ENCODE peak calls at places on chromosomes 13 and 19, in ten cellular contexts. T is uterus, D is spleen, W is Calu3, K is tibial artery, Y is progenitor cell of endocrine pancreas, E is colonic mucosa, O is AG09309, G is choroid plexus epithelial cell, Z is cardiac muscle cell. N is an unnamed sample.

GRCh38 chr13:96089749-96090239 is at the start of gene HS6ST3:
- DNase-seq in T (peak), W (no peak), E (no peak), O (no peak), Y (peak), Z (peak), K (no peak), G (peak), D (no peak), N (no peak)

GRCh38 chr13:110245421-110245899 is 61.5 kb downstream of the COL4A1 start:
- DNase-seq in D (no peak), E (peak), K (no peak), Y (no peak), T (peak), Z (peak), O (no peak), G (no peak), W (no peak), N (peak)

GRCh38 chr13:37074703-37075102 is 15.2 kb upstream of the SUPT20H start:
- DNase-seq in D (no peak), W (no peak), O (no peak), G (peak), Z (peak), Y (no peak), K (no peak), T (no peak), E (no peak), N (no peak)

GRCh38 chr19:2164020-2164988 is 571 bp downstream of the DOT1L start:
- DNase-seq in O (no peak), D (peak), Z (no peak), W (peak), K (no peak), G (no peak), T (peak), Y (peak), E (peak), N (no peak)

GRCh38 chr19:52369463-52370340 is at the start of gene ZNF880:
- DNase-seq in Z (peak), K (peak), O (peak), Y (no peak), D (peak), G (peak), W (no peak), E (peak), T (peak), N (peak)

GRCh38 chr19:19372656-19373416 is 32.6 kb upstream of the GATAD2A start:
- DNase-seq in D (peak), E (peak), O (no peak), Z (peak), G (peak), W (peak), T (no peak), Y (no peak), K (peak), N (no peak)

GRCh38 chr19:29831041-29831548 is 19.3 kb downstream of the CCNE1 start:
- DNase-seq in K (no peak), O (no peak), Y (no peak), Z (no peak), G (no peak), E (no peak), T (no peak), D (no peak), W (peak), N (no peak)

GRCh38 chr19:42313096-42313839 is at the start of gene TMEM145:
- DNase-seq in E (no peak), G (peak), T (no peak), Y (peak), Z (peak), K (no peak), W (peak), O (no peak), D (no peak), N (no peak)

GRCh38 chr19:4970558-4971423 is 1.9 kb downstream of the KDM4B start:
- DNase-seq in T (no peak), D (peak), O (no peak), Y (no peak), Z (peak), W (no peak), G (peak), K (no peak), E (peak), N (no peak)

GRCh38 chr13:103883152-103883551 is 816.9 kb upstream of the SLC10A2 start:
- DNase-seq in W (peak), T (peak), D (peak), K (peak), Y (peak), O (peak), G (peak), Z (peak), E (peak), N (peak)

GRCh38 chr19:4803736-4804695 is 12.5 kb downstream of the FEM1A start:
- DNase-seq in W (peak), O (no peak), T (peak), K (no peak), D (peak), G (peak), Z (peak), Y (peak), E (peak), N (no peak)

GRCh38 chr13:102504002-102504401 is 92.8 kb upstream of the TPP2 start:
- DNase-seq in Y (no peak), G (no peak), T (no peak), K (no peak), D (no peak), W (no peak), O (no peak), Z (no peak), E (no peak), N (no peak)

GRCh38 chr13:29459818-29460335 is 135.6 kb downstream of the SLC7A1 start:
- DNase-seq in E (no peak), Z (no peak), K (no peak), Y (no peak), T (no peak), D (no peak), G (no peak), O (no peak), W (no peak), N (no peak)

GRCh38 chr19:48780684-48781391 is 25.5 kb downstream of the FGF21 start:
- DNase-seq in G (peak), Y (no peak), K (no peak), O (no peak), E (no peak), W (peak), Z (peak), T (peak), D (no peak), N (no peak)

GRCh38 chr13:90868321-90868920 is 479.1 kb upstream of the MIR17HG start:
- DNase-seq in W (peak), D (no peak), G (peak), E (peak), K (no peak), Y (no peak), T (no peak), O (no peak), Z (peak), N (no peak)

GRCh38 chr13:31054632-31055031 is 107.1 kb downstream of the HSPH1 start:
- DNase-seq in G (no peak), Z (no peak), W (no peak), Y (no peak), D (no peak), T (no peak), E (no peak), O (no peak), K (no peak), N (no peak)

GRCh38 chr13:61575941-61576340 is 160.3 kb upstream of the PCDH20 start:
- DNase-seq in E (no peak), D (no peak), G (no peak), Y (no peak), Z (no peak), T (no peak), K (no peak), O (no peak), W (no peak), N (no peak)

GRCh38 chr13:99548448-99548847 is 47.2 kb downstream of the TM9SF2 start:
- DNase-seq in E (no peak), W (no peak), D (no peak), Z (no peak), Y (no peak), G (no peak), K (no peak), T (no peak), O (no peak), N (no peak)

GRCh38 chr19:11265785-11266236 is 3.5 kb upstream of the DOCK6 start:
- DNase-seq in K (no peak), G (no peak), W (peak), D (no peak), T (no peak), Y (no peak), E (peak), O (no peak), Z (no peak), N (no peak)

GRCh38 chr19:33292595-33293254 is 9.6 kb downstream of the CEBPA start:
- DNase-seq in W (no peak), K (no peak), O (no peak), D (peak), T (no peak), G (no peak), Y (no peak), E (peak), Z (peak), N (no peak)

GRCh38 chr19:37987356-37988332 is 80.6 kb downstream of the SIPA1L3 start:
- DNase-seq in W (no peak), K (no peak), O (no peak), D (peak), Y (no peak), G (no peak), Z (no peak), T (no peak), E (peak), N (no peak)

GRCh38 chr13:32997399-32997798 is 18.8 kb upstream of the KL start:
- DNase-seq in G (no peak), T (no peak), D (no peak), Z (no peak), W (no peak), K (no peak), O (no peak), E (no peak), Y (no peak), N (no peak)

GRCh38 chr19:38057954-38058690 is 151.1 kb downstream of the SIPA1L3 start:
- DNase-seq in E (peak), Y (peak), O (no peak), D (no peak), G (no peak), T (no peak), W (peak), K (no peak), Z (no peak), N (no peak)

GRCh38 chr13:77599351-77599750 is 63.8 kb downstream of the SCEL start:
- DNase-seq in E (no peak), D (no peak), O (no peak), Z (no peak), T (no peak), W (no peak), G (no peak), Y (no peak), K (no peak), N (no peak)

GRCh38 chr13:76116931-76117330 is 480.8 kb downstream of the LMO7 start:
- DNase-seq in K (no peak), T (no peak), E (no peak), Z (no peak), W (no peak), D (no peak), Y (no peak), O (no peak), G (no peak), N (no peak)

GRCh38 chr19:4345656-4346383 is 2.5 kb downstream of the MPND start:
- DNase-seq in T (no peak), Y (no peak), G (no peak), K (no peak), W (no peak), D (peak), O (no peak), Z (no peak), E (no peak), N (no peak)

GRCh38 chr19:4581381-4582111 is 22.1 kb upstream of the SEMA6B start:
- DNase-seq in D (no peak), T (no peak), Y (no peak), W (no peak), G (no peak), K (no peak), O (no peak), E (no peak), Z (peak), N (no peak)

DNA sequence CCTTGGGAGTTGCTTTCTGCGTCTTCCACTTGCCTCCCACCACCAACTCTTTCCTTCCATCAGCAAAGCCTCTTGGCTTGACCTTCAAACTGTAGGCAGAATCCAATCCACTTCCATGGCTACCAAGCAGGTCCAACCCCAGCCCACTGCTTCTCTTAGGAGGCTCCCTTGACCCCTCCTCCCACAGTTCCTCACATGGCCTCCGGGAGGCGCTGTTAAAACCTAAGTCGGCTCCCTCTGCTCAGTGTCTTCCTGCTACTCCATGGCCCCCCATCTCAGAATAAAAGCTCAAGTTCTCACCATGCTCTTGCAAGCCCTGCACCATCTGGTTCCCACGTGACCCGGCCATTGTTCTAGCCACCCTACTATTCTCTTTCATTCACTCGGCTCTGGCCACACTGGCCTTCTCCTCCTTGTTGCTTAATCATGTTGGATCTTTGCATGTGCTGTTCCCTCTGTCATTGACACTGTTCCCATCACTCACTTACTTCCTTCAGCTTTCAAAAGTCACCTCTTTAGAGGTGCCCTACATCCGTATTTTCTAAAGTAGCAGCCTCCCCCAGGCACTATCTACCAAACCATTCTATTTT is 7.5 kb downstream of the IZUMO2 start:
- DNase-seq in W (no peak), Z (no peak), D (no peak), K (no peak), O (no peak), T (no peak), G (no peak), Y (no peak), E (no peak), N (no peak)
- TF ChIP-seq CTCF in W (peak), Z (no peak), D (no peak), K (no peak), O (no peak), T (no peak), G (no peak), Y (peak), E (no peak), N (no peak)

DNA sequence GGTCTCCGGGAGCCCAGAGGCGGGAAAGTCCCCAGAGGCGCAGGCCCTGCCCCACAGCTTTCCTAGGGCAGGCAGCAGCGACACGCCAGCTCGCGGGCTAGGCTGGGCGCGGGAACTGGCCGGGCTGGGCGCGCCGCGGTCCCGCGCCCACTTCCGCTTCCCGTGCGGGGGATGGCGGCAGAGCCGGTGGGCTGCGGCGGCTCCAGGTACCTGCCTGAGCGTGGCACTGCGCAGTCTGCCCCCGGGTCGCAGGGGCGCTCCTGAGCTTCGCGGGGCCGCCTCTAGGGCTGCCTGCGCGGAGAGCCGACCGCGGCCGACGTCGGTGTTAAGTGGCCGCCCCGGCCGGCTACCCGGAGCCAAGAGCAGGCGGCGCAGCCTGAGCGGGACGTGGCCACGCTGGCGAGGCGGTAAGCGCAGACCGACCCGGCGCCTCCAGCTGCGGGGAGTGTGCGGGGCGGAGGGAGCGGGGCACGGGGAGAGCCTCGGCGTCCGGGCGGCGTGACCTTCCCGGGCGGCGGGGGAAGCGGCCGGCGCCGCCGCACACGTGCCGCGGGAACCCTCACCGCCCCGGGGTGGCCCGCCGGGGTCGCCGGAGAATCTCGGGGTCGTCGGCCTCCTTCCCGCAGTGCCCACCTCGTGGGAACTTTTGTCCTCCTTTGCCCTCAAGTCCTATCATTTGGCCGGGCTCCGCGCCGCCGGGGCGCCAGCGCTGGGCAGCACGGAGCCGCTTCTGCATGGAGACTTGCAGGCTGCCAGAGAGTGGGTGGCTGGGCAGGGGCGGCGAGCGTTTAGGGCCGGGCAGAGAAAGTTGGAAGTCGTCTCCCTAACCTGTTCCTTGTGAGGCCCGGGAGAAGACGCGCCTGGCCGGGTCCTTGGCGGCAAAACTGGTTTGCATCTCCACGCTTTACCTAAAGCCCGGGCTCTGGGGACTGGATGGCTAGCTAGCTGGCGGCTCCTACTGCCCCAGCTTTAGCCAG is 31.4 kb upstream of the MPHOSPH8 start:
- DNase-seq in O (no peak), D (peak), E (peak), Y (peak), T (no peak), W (peak), G (peak), Z (peak), K (no peak), N (no peak)
- TF ChIP-seq CTCF in O (no peak), D (no peak), E (no peak), Y (peak), T (no peak), W (no peak), G (no peak), Z (no peak), K (no peak), N (no peak)

GRCh38 chr19:8005534-8006256 is at the start of gene ELAVL1:
- DNase-seq in O (peak), Y (peak), E (peak), W (peak), D (peak), G (peak), T (peak), Z (peak), K (peak), N (peak)
- TF ChIP-seq CTCF in O (no peak), Y (peak), E (no peak), W (no peak), D (no peak), G (no peak), T (no peak), Z (no peak), K (no peak), N (no peak)

GRCh38 chr13:28137556-28137955 is 789 bp upstream of the PAN3 start:
- DNase-seq in W (no peak), D (no peak), Z (peak), O (no peak), T (no peak), K (no peak), Y (no peak), E (peak), G (no peak), N (no peak)

GRCh38 chr13:28138756-28139470 is 568 bp downstream of the PAN3 start:
- DNase-seq in O (peak), K (peak), G (peak), W (peak), T (peak), Y (peak), D (peak), Z (peak), E (peak), N (peak)

GRCh38 chr13:28136916-28137315 is 1.4 kb upstream of the PAN3 start:
- DNase-seq in Z (no peak), W (no peak), D (no peak), Y (no peak), O (no peak), G (no peak), E (no peak), T (no peak), K (no peak), N (no peak)

GRCh38 chr13:28140433-28141125 is 2.2 kb downstream of the PAN3 start:
- DNase-seq in E (no peak), D (no peak), W (no peak), T (no peak), K (no peak), Y (no peak), G (no peak), O (no peak), Z (no peak), N (no peak)

DNA sequence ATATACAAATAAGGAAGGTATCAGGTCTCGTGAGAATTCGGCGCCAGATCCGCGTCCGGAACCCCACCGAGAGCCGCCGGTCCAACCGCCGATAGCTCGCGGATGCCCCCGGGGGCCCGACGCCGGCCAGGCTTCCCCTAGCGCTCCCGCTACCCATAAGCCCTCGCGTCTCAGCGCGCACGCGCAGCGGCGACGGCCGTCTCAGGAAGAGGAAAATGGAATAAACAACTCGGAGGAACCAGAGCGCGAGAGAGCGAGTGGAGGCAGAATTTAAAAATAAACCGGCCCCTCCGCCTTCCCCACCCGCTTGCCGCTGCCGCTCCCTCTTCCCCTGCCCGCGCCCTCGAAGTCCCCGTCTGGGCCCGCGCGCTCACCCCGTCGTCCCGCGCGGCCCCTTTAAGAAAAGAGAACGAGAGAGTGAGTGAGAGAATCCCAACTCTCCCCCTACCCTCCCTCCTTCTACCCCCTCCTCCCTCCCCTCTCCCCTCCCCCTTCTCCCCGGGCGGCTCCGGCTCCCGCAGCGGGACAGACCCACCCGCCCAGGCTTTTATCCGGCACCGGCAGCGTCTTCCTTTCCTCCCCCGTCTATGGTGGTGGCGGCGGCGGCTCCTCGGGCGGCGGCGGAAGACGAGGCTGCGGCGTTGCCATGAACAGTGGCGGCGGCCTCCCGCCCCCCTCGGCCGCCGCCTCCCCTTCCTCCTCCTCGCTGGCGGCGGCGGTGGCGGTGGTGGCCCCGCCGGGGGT is at the start of gene PAN3:
- DNase-seq in Y (peak), G (peak), K (peak), E (peak), W (peak), Z (peak), D (peak), O (peak), T (peak), N (peak)
- TF ChIP-seq CTCF in Y (peak), G (no peak), K (no peak), E (no peak), W (no peak), Z (peak), D (no peak), O (no peak), T (no peak), N (peak)

DNA sequence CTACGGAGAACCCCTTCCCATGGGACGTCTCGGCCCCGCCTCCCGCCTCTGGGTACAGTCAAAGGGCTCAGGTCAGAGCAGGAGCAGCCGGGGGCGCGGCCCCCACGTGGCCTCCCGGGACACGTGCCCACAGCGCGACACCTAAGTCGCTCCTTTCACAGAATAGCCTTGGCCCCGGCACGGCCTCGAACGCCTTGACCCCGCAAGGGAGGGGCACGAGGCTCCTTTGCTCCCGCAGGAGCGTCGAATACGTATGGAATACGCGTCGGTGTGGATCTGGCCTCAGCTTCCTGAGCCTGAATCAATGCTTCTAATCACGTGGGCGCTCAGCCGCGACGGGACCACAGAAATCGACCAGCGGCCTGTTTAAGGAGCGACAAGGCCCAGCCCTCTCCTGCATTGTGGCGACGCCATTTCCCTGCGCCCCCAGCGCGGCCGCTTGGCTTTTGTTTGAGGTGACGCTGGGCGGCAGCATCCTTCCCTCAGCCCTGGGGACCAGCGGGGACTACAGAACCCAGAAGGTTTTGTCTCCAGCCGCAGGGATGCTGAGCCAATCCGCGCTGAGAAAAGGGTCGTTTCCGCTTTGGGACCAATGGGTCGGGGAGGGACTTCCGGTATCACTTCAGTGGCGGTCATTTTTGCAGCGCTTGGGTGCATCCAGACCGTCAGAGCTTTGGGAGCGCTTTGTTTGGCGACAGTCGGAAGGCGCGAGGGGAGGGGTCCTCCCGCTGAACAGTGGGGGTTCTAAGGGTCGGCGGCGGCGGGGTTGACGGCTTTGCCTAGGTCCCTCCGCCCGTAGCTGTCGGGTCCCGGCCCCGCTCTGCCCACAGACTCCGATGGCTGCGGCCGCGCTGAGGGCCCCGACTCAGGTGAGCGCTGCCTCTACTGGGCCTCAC is at the start of gene ZIK1:
- DNase-seq in O (peak), W (no peak), D (peak), T (peak), Z (peak), E (peak), K (peak), Y (peak), G (peak), N (peak)
- TF ChIP-seq CTCF in O (peak), W (no peak), D (no peak), T (peak), Z (no peak), E (no peak), K (no peak), Y (peak), G (peak), N (no peak)